ENCODE peak calls at places on chromosomes 7 and 10, in four cellular contexts. P is esophagus muscularis mucosa, U is spleen, D is transverse colon. A is an unnamed sample.

GRCh38 chr10:87054373-87055295 is 34.5 kb downstream of the FAM25A start:
- DNase-seq in U (no peak), P (peak), D (no peak), A (no peak)

GRCh38 chr7:48183370-48183743 is 12.1 kb downstream of the ABCA13 start:
- DNase-seq in D (no peak), U (no peak), P (no peak), A (no peak)

GRCh38 chr7:83947260-83947659 is 247.3 kb downstream of the SEMA3A start:
- DNase-seq in D (peak), P (no peak), U (no peak), A (no peak)

GRCh38 chr10:119120413-119120867 is 16.5 kb downstream of the DENND10 start:
- DNase-seq in P (no peak), U (no peak), D (no peak), A (no peak)

GRCh38 chr7:50729962-50730361 is 52.7 kb downstream of the GRB10 start:
- DNase-seq in D (no peak), P (no peak), U (no peak), A (peak)

GRCh38 chr7:142459557-142459963 is 201.7 kb upstream of the PRSS58 start:
- DNase-seq in P (no peak), D (peak), U (no peak), A (peak)

GRCh38 chr7:5629941-5630340 is 151.5 kb downstream of the RNF216 start:
- DNase-seq in D (no peak), U (peak), P (no peak), A (no peak)

GRCh38 chr7:159099217-159099655 is 45.4 kb downstream of the VIPR2 start:
- DNase-seq in U (no peak), P (no peak), D (no peak), A (no peak)

GRCh38 chr10:810351-810846 is 120.9 kb upstream of the DIP2C start:
- DNase-seq in D (no peak), U (no peak), P (no peak), A (no peak)

GRCh38 chr10:114879541-114880158 is 58.1 kb downstream of the FHIP2A start:
- DNase-seq in U (no peak), P (no peak), D (peak), A (no peak)

GRCh38 chr7:116169060-116169459 is 41.3 kb upstream of the TES start:
- DNase-seq in P (no peak), D (no peak), U (no peak), A (no peak)

GRCh38 chr10:80277016-80277415 is 12.4 kb downstream of the MAT1A start:
- DNase-seq in P (no peak), U (no peak), D (no peak), A (peak)

GRCh38 chr7:147245274-147245673 is 1128.7 kb downstream of the CNTNAP2 start:
- DNase-seq in U (no peak), P (no peak), D (peak), A (no peak)

GRCh38 chr7:90804370-90804769 is 208.2 kb downstream of the CDK14 start:
- DNase-seq in D (no peak), P (no peak), U (no peak), A (no peak)

GRCh38 chr7:155729847-155730246 is 82.4 kb downstream of the SHH start:
- DNase-seq in D (peak), U (no peak), P (no peak), A (no peak)

GRCh38 chr10:69965086-69965485 is 87.6 kb upstream of the MACROH2A2 start:
- DNase-seq in U (no peak), P (peak), D (no peak), A (no peak)

GRCh38 chr7:24870766-24871165 is 109.2 kb downstream of the OSBPL3 start:
- DNase-seq in P (no peak), U (no peak), D (no peak), A (no peak)

GRCh38 chr7:7653568-7654187 is 13.1 kb downstream of the UMAD1 start:
- DNase-seq in U (no peak), P (no peak), D (no peak), A (no peak)

GRCh38 chr10:125159486-125159931 is 854 bp downstream of the CTBP2 start:
- DNase-seq in U (peak), P (no peak), D (no peak), A (no peak)

GRCh38 chr10:132111121-132111731 is 45.5 kb downstream of the JAKMIP3 start:
- DNase-seq in U (peak), D (no peak), P (no peak), A (no peak)

GRCh38 chr7:137592232-137592896 is 248.8 kb upstream of the PTN start:
- DNase-seq in U (no peak), P (no peak), D (peak), A (no peak)

GRCh38 chr10:35639651-35640311 is 2.3 kb downstream of the FZD8 start:
- DNase-seq in U (peak), P (no peak), D (peak), A (no peak)

GRCh38 chr10:73076361-73077183 is 20.1 kb downstream of the P4HA1 start:
- DNase-seq in U (no peak), D (peak), P (no peak), A (no peak)

GRCh38 chr10:22606164-22606614 is 108.2 kb downstream of the PIP4K2A start:
- DNase-seq in D (peak), P (no peak), U (peak), A (no peak)

GRCh38 chr10:31299119-31299518 is 19.9 kb upstream of the ZEB1 start:
- DNase-seq in D (no peak), P (no peak), U (no peak), A (no peak)

GRCh38 chr10:78277734-78278404 is 244.2 kb downstream of the RPS24 start:
- DNase-seq in P (no peak), U (peak), D (no peak), A (no peak)

GRCh38 chr10:52578871-52579405 is 193.6 kb downstream of the MBL2 start:
- DNase-seq in D (no peak), P (no peak), U (no peak), A (no peak)

GRCh38 chr10:125977206-125977605 is 80.8 kb downstream of the FANK1 start:
- DNase-seq in P (no peak), D (no peak), U (no peak), A (no peak)

GRCh38 chr10:61662794-61663259 is at the start of gene CABCOCO1:
- DNase-seq in D (peak), U (peak), P (no peak), A (no peak)

GRCh38 chr7:118280319-118281012 is 56.0 kb downstream of the ANKRD7 start:
- DNase-seq in P (no peak), U (no peak), D (no peak), A (no peak)

GRCh38 chr7:68697821-68698280 is 900.4 kb upstream of the AUTS2 start:
- DNase-seq in P (no peak), D (no peak), U (no peak), A (no peak)

GRCh38 chr7:83410989-83411591 is 237.8 kb downstream of the SEMA3E start:
- DNase-seq in P (no peak), U (no peak), D (no peak), A (no peak)

GRCh38 chr7:80018941-80019808 is 115.5 kb upstream of the GNAI1 start:
- DNase-seq in U (no peak), D (peak), P (no peak), A (no peak)

GRCh38 chr7:157136372-157136771 is 2.4 kb upstream of the UBE3C start:
- DNase-seq in U (no peak), D (no peak), P (no peak), A (no peak)

GRCh38 chr7:42104694-42105093 is 132.3 kb downstream of the GLI3 start:
- DNase-seq in P (no peak), D (no peak), U (no peak), A (no peak)
- TF ChIP-seq POLR2A in P (no peak), D (no peak), U (no peak), A (no peak)

GRCh38 chr7:3301472-3301778 is 373 bp downstream of the SDK1 start:
- DNase-seq in P (no peak), U (no peak), D (no peak), A (no peak)
- H3K4me3 ChIP-seq in P (peak), U (no peak), D (peak), A (peak)

DNA sequence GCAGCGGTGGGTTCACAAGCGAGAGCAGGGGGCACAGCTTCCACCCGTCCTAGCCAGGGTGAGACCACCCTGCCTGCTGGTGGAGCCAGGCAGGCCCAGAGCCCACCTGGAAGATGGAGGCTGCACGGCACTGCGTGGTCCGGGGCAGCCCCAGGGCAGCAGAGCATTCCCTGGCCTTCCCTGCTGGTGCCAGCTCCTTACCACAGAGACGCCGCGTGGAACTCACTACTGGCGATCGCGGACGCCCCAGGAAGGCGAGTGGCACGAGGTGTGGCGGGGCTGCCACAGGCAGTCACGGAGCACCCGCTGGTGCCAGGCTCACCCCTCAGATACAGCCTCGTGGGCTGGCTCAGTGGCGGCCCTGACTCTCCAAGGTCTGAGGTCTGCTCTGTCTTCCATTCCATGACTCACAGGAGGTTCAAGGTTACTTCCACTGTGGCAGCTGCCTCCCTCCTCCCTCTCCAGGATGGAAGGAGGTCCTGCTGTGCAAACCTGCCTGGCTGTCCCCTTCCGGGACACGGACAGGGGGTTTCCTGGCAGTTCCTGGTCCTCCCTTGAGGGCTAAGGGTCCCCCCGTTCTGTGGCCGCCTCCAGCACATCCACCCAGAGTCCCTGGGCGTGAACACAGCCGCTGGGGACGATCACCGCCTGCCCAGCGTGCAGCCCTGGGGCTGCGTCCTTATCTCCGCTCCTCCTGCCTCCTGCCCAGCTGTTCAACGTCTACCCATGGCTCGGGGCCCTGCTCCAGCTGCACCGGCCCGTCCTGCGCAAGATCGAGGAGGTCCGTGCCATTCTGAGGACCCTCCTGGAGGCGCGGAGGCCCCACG is 3.1 kb downstream of the CYP2W1 start:
- DNase-seq in D (no peak), P (no peak), U (no peak), A (no peak)
- TF ChIP-seq POLR2AphosphoS5 in D (no peak), P (no peak), U (peak), A (no peak)

GRCh38 chr10:11609052-11609451 is 2.4 kb downstream of the USP6NL start:
- DNase-seq in P (no peak), D (no peak), U (no peak), A (no peak)
- TF ChIP-seq POLR2A in P (no peak), D (no peak), U (no peak), A (no peak)

GRCh38 chr7:16758634-16759602 is 5.4 kb downstream of the TSPAN13 start:
- DNase-seq in D (no peak), U (no peak), P (no peak), A (no peak)

GRCh38 chr7:16755397-16755796 is 1.8 kb downstream of the TSPAN13 start:
- DNase-seq in P (no peak), D (no peak), U (no peak), A (no peak)

GRCh38 chr7:16762177-16762576 is 8.6 kb downstream of the TSPAN13 start:
- DNase-seq in P (no peak), U (no peak), D (no peak), A (no peak)

GRCh38 chr7:16754869-16755317 is 1.3 kb downstream of the TSPAN13 start:
- DNase-seq in D (no peak), U (no peak), P (no peak), A (no peak)

GRCh38 chr7:16759840-16760239 is 6.3 kb downstream of the TSPAN13 start:
- DNase-seq in D (no peak), U (no peak), P (no peak), A (no peak)
- H3K4me3 ChIP-seq in D (no peak), U (no peak), P (no peak), A (no peak)

GRCh38 chr10:14526326-14526725 is 195.6 kb upstream of the FRMD4A start:
- DNase-seq in U (no peak), P (no peak), D (no peak), A (no peak)
- TF ChIP-seq POLR2AphosphoS5 in U (no peak), P (no peak), D (no peak), A (no peak)

GRCh38 chr10:102643346-102644065 is 773 bp upstream of the TRIM8 start:
- DNase-seq in P (no peak), D (peak), U (peak), A (no peak)

GRCh38 chr10:102641398-102641797 is 2.9 kb upstream of the TRIM8 start:
- DNase-seq in D (no peak), U (no peak), P (no peak), A (no peak)

GRCh38 chr10:102641880-102642552 is 2.3 kb upstream of the TRIM8 start:
- DNase-seq in D (peak), P (peak), U (peak), A (peak)

GRCh38 chr10:102644066-102644645 is at the start of gene TRIM8:
- DNase-seq in D (peak), U (peak), P (no peak), A (no peak)

DNA sequence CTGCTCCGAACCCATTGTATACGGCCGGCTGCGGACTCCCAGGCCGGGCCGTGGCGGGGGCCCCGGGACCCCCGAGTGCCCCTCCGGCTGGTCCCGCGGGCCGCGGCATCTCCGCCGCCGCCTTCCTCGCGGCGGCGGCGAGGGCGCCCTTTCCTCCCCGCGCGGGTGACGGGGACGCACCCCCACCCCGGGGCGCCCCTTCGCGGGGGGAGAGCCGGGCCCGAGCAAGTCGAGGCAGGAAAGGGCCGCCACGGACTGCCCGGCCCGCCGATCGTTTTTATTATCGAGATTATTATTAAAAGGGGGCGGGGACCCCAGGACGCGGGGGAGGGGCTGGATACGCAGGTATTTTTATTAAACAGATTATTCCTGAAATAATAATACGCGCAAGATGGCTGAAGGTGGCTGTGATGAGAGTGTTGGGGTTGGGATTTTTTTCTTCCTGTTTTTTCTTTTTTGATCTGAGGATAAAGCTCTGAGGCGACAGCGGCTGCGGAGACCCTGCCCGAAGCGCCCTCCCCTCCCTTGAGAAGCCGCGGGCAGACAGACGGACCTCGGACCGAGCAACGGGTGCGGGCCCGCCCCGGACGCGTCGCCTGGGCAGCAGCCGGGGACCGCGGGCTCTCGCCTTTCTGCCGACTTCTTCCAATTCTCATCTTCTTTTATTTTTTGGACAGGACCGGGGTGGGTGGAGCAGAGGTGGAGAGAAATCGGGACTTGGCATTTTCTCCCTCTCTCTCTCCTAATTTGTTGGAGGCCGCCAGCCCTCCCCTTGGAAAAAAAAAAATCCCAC is 1.5 kb upstream of the TRIM8 start:
- DNase-seq in P (peak), D (peak), U (peak), A (no peak)
- TF ChIP-seq POLR2A in P (peak), D (peak), U (no peak), A (peak)

GRCh38 chr10:89615105-89615504 is 29.9 kb downstream of the PANK1 start:
- DNase-seq in D (no peak), U (no peak), P (no peak), A (no peak)

GRCh38 chr10:89613582-89613981 is 31.5 kb downstream of the PANK1 start:
- DNase-seq in P (no peak), D (no peak), U (no peak), A (no peak)

GRCh38 chr10:89609730-89610393 is 35.2 kb downstream of the PANK1 start:
- DNase-seq in D (no peak), U (no peak), P (no peak), A (no peak)

GRCh38 chr10:89615824-89616223 is 29.2 kb downstream of the PANK1 start:
- DNase-seq in P (no peak), D (no peak), U (no peak), A (no peak)

GRCh38 chr10:89611282-89611681 is 33.8 kb downstream of the PANK1 start:
- DNase-seq in P (no peak), U (no peak), D (no peak), A (no peak)
- H3K4me3 ChIP-seq in P (no peak), U (no peak), D (no peak), A (no peak)